ENCODE peak calls at places on chromosomes 4 and X, in ten cellular contexts. One of them, this sample, is unnamed.

GRCh38 chrX:154508346-154508745 is 7.7 kb downstream of the FAM3A start:
- DNase-seq in PC-3: no peak
- DNase-seq in GM23248: no peak
- DNase-seq in OCI-LY7: no peak
- DNase-seq in MM.1S: no peak
- DNase-seq in HCT116: no peak
- DNase-seq in SK-N-SH: no peak
- DNase-seq in GM23338: no peak
- DNase-seq in hepatocyte: no peak
- DNase-seq in Karpas-422: no peak
- DNase-seq in this sample: no peak

GRCh38 chr4:40363382-40363920 is 28.3 kb downstream of the CHRNA9 start:
- DNase-seq in PC-3: peak; percentile 55
- DNase-seq in GM23248: no peak
- DNase-seq in OCI-LY7: no peak
- DNase-seq in MM.1S: no peak
- DNase-seq in HCT116: no peak
- DNase-seq in SK-N-SH: no peak
- DNase-seq in GM23338: no peak
- DNase-seq in hepatocyte: peak; percentile 47
- DNase-seq in Karpas-422: no peak
- DNase-seq in this sample: peak; percentile 97

GRCh38 chrX:86061407-86061806 is 14.0 kb upstream of the CHM start:
- DNase-seq in PC-3: no peak
- DNase-seq in GM23248: no peak
- DNase-seq in OCI-LY7: no peak
- DNase-seq in MM.1S: no peak
- DNase-seq in HCT116: no peak
- DNase-seq in SK-N-SH: no peak
- DNase-seq in GM23338: no peak
- DNase-seq in hepatocyte: no peak
- DNase-seq in Karpas-422: no peak
- DNase-seq in this sample: no peak

GRCh38 chrX:154353172-154353843 is 21.1 kb downstream of the FLNA start:
- DNase-seq in PC-3: no peak
- DNase-seq in GM23248: no peak
- DNase-seq in OCI-LY7: no peak
- DNase-seq in MM.1S: no peak
- DNase-seq in HCT116: no peak
- DNase-seq in SK-N-SH: no peak
- DNase-seq in GM23338: no peak
- DNase-seq in hepatocyte: no peak
- DNase-seq in Karpas-422: no peak
- DNase-seq in this sample: no peak

GRCh38 chrX:11470231-11470630 is 177.0 kb downstream of the AMELX start:
- DNase-seq in PC-3: peak; percentile 90
- DNase-seq in GM23248: peak; percentile 81
- DNase-seq in OCI-LY7: no peak
- DNase-seq in MM.1S: no peak
- DNase-seq in HCT116: no peak
- DNase-seq in SK-N-SH: no peak
- DNase-seq in GM23338: no peak
- DNase-seq in hepatocyte: no peak
- DNase-seq in Karpas-422: no peak
- DNase-seq in this sample: no peak

GRCh38 chr4:174669278-174669677 is 147.0 kb upstream of the HPGD start:
- DNase-seq in PC-3: peak; percentile 89
- DNase-seq in GM23248: peak; percentile 95
- DNase-seq in OCI-LY7: no peak
- DNase-seq in MM.1S: no peak
- DNase-seq in HCT116: no peak
- DNase-seq in SK-N-SH: no peak
- DNase-seq in GM23338: no peak
- DNase-seq in hepatocyte: peak; percentile 65
- DNase-seq in Karpas-422: no peak
- DNase-seq in this sample: peak; percentile 52

GRCh38 chr4:14445882-14446281 is 556.4 kb upstream of the CPEB2 start:
- DNase-seq in PC-3: peak; percentile 44
- DNase-seq in GM23248: no peak
- DNase-seq in OCI-LY7: no peak
- DNase-seq in MM.1S: no peak
- DNase-seq in HCT116: no peak
- DNase-seq in SK-N-SH: no peak
- DNase-seq in GM23338: no peak
- DNase-seq in hepatocyte: no peak
- DNase-seq in Karpas-422: no peak
- DNase-seq in this sample: no peak

GRCh38 chr4:186823989-186824388 is 100.3 kb upstream of the FAT1 start:
- DNase-seq in PC-3: no peak
- DNase-seq in GM23248: peak; percentile 41
- DNase-seq in OCI-LY7: no peak
- DNase-seq in MM.1S: no peak
- DNase-seq in HCT116: no peak
- DNase-seq in SK-N-SH: no peak
- DNase-seq in GM23338: no peak
- DNase-seq in hepatocyte: no peak
- DNase-seq in Karpas-422: no peak
- DNase-seq in this sample: no peak

GRCh38 chr4:165740911-165741310 is 132.1 kb upstream of the TLL1 start:
- DNase-seq in PC-3: peak; percentile 56
- DNase-seq in GM23248: no peak
- DNase-seq in OCI-LY7: no peak
- DNase-seq in MM.1S: no peak
- DNase-seq in HCT116: no peak
- DNase-seq in SK-N-SH: no peak
- DNase-seq in GM23338: no peak
- DNase-seq in hepatocyte: no peak
- DNase-seq in Karpas-422: no peak
- DNase-seq in this sample: no peak

GRCh38 chrX:1392376-1393130 is 640 bp upstream of the SLC25A6 start:
- DNase-seq in PC-3: peak; percentile 45
- DNase-seq in GM23248: peak; percentile 87
- DNase-seq in OCI-LY7: peak; percentile 69
- DNase-seq in MM.1S: peak; percentile 32
- DNase-seq in HCT116: no peak
- DNase-seq in SK-N-SH: peak; percentile 81
- DNase-seq in GM23338: peak; percentile 78
- DNase-seq in hepatocyte: peak; percentile 87
- DNase-seq in Karpas-422: peak; percentile 85
- DNase-seq in this sample: peak; percentile 61

GRCh38 chrX:107728342-107729099 is 47.1 kb downstream of the TSC22D3 start:
- DNase-seq in PC-3: no peak
- DNase-seq in GM23248: no peak
- DNase-seq in OCI-LY7: no peak
- DNase-seq in MM.1S: no peak
- DNase-seq in HCT116: no peak
- DNase-seq in SK-N-SH: no peak
- DNase-seq in GM23338: no peak
- DNase-seq in hepatocyte: no peak
- DNase-seq in Karpas-422: no peak
- DNase-seq in this sample: no peak

GRCh38 chr4:158667651-158668198 is 4.0 kb downstream of the C4orf46 start:
- DNase-seq in PC-3: peak; percentile 53
- DNase-seq in GM23248: peak; percentile 66
- DNase-seq in OCI-LY7: peak; percentile 31
- DNase-seq in MM.1S: no peak
- DNase-seq in HCT116: no peak
- DNase-seq in SK-N-SH: peak; percentile 74
- DNase-seq in GM23338: peak; percentile 59
- DNase-seq in hepatocyte: peak; percentile 14
- DNase-seq in Karpas-422: peak; percentile 71
- DNase-seq in this sample: peak; percentile 21

GRCh38 chrX:68696267-68696666 is 48.8 kb downstream of the STARD8 start:
- DNase-seq in PC-3: no peak
- DNase-seq in GM23248: no peak
- DNase-seq in OCI-LY7: no peak
- DNase-seq in MM.1S: no peak
- DNase-seq in HCT116: no peak
- DNase-seq in SK-N-SH: no peak
- DNase-seq in GM23338: no peak
- DNase-seq in hepatocyte: no peak
- DNase-seq in Karpas-422: no peak
- DNase-seq in this sample: no peak

GRCh38 chrX:131729295-131729694 is 185.4 kb downstream of the OR13H1 start:
- DNase-seq in PC-3: no peak
- DNase-seq in GM23248: no peak
- DNase-seq in OCI-LY7: no peak
- DNase-seq in MM.1S: peak; percentile 85
- DNase-seq in HCT116: no peak
- DNase-seq in SK-N-SH: peak; percentile 63
- DNase-seq in GM23338: no peak
- DNase-seq in hepatocyte: no peak
- DNase-seq in Karpas-422: peak; percentile 91
- DNase-seq in this sample: no peak

GRCh38 chr4:7382634-7383014 is 52.1 kb downstream of the PSAPL1 start:
- DNase-seq in PC-3: no peak
- DNase-seq in GM23248: no peak
- DNase-seq in OCI-LY7: no peak
- DNase-seq in MM.1S: no peak
- DNase-seq in HCT116: no peak
- DNase-seq in SK-N-SH: peak; percentile 7
- DNase-seq in GM23338: no peak
- DNase-seq in hepatocyte: no peak
- DNase-seq in Karpas-422: no peak
- DNase-seq in this sample: no peak

GRCh38 chr4:7387925-7388324 is 46.8 kb downstream of the PSAPL1 start:
- DNase-seq in PC-3: no peak
- DNase-seq in GM23248: no peak
- DNase-seq in OCI-LY7: no peak
- DNase-seq in MM.1S: no peak
- DNase-seq in HCT116: no peak
- DNase-seq in SK-N-SH: no peak
- DNase-seq in GM23338: no peak
- DNase-seq in hepatocyte: no peak
- DNase-seq in Karpas-422: no peak
- DNase-seq in this sample: no peak

GRCh38 chr4:7383251-7383650 is 51.5 kb downstream of the PSAPL1 start:
- DNase-seq in PC-3: no peak
- DNase-seq in GM23248: no peak
- DNase-seq in OCI-LY7: no peak
- DNase-seq in MM.1S: no peak
- DNase-seq in HCT116: no peak
- DNase-seq in SK-N-SH: peak; percentile 20
- DNase-seq in GM23338: no peak
- DNase-seq in hepatocyte: no peak
- DNase-seq in Karpas-422: no peak
- DNase-seq in this sample: no peak

GRCh38 chr4:7384003-7384928 is 50.5 kb downstream of the PSAPL1 start:
- DNase-seq in PC-3: no peak
- DNase-seq in GM23248: no peak
- DNase-seq in OCI-LY7: no peak
- DNase-seq in MM.1S: no peak
- DNase-seq in HCT116: no peak
- DNase-seq in SK-N-SH: peak; percentile 12
- DNase-seq in GM23338: no peak
- DNase-seq in hepatocyte: no peak
- DNase-seq in Karpas-422: no peak
- DNase-seq in this sample: no peak

GRCh38 chr4:7384929-7385890 is 49.5 kb downstream of the PSAPL1 start:
- DNase-seq in PC-3: no peak
- DNase-seq in GM23248: no peak
- DNase-seq in OCI-LY7: no peak
- DNase-seq in MM.1S: no peak
- DNase-seq in HCT116: no peak
- DNase-seq in SK-N-SH: peak; percentile 7
- DNase-seq in GM23338: no peak
- DNase-seq in hepatocyte: no peak
- DNase-seq in Karpas-422: no peak
- DNase-seq in this sample: no peak
- H3K9me2 ChIP-seq in PC-3: no peaks in the 10 kb centered on the region
- H3K9me2 ChIP-seq in GM23248: no peaks in the 10 kb centered on the region
- H3K9me2 ChIP-seq in OCI-LY7: no peaks in the 10 kb centered on the region
- H3K9me2 ChIP-seq in MM.1S: no peaks in the 10 kb centered on the region
- H3K9me2 ChIP-seq in HCT116: no peaks in the 10 kb centered on the region
- H3K9me2 ChIP-seq in SK-N-SH: no peaks in the 10 kb centered on the region
- H3K9me2 ChIP-seq in GM23338: no peaks in the 10 kb centered on the region
- H3K9me2 ChIP-seq in hepatocyte: no peaks in the 10 kb centered on the region
- H3K9me2 ChIP-seq in Karpas-422: no peaks in the 10 kb centered on the region
- H3K9me2 ChIP-seq in this sample: no peaks in the 10 kb centered on the region

DNA sequence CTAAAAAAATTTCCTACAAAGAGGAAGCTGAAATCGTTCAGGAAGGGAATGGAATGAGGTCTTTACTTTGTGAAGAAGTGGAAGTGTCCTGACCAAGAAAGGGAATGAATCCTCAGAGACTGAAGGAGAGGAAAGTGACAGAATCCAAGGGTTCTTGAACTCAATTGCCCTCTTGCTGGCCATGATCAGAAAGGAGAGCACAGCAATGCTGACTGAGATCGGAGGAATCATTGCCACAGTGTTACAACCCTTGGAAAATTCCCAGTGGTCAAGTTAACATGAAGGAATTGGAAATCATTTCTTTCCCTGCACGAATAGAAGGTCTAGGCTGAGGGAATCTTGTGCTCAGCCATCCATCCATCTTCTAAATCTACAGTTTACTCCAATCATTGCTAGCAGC is 190.0 kb upstream of the NEIL3 start:
- DNase-seq in PC-3: no peak
- DNase-seq in GM23248: peak; percentile 58
- DNase-seq in OCI-LY7: no peak
- DNase-seq in MM.1S: no peak
- DNase-seq in HCT116: no peak
- DNase-seq in SK-N-SH: no peak
- DNase-seq in GM23338: no peak
- DNase-seq in hepatocyte: no peak
- DNase-seq in Karpas-422: no peak
- DNase-seq in this sample: no peak
- H3K9me2 ChIP-seq in PC-3: no peaks in the 10 kb centered on the region
- H3K9me2 ChIP-seq in GM23248: no peaks in the 10 kb centered on the region
- H3K9me2 ChIP-seq in OCI-LY7: no peaks in the 10 kb centered on the region
- H3K9me2 ChIP-seq in MM.1S: no peaks in the 10 kb centered on the region
- H3K9me2 ChIP-seq in HCT116: no peaks in the 10 kb centered on the region
- H3K9me2 ChIP-seq in SK-N-SH: no peaks in the 10 kb centered on the region
- H3K9me2 ChIP-seq in GM23338: peaks cover 5% of the 10 kb centered on the region
- H3K9me2 ChIP-seq in hepatocyte: no peaks in the 10 kb centered on the region
- H3K9me2 ChIP-seq in Karpas-422: no peaks in the 10 kb centered on the region
- H3K9me2 ChIP-seq in this sample: no peaks in the 10 kb centered on the region

DNA sequence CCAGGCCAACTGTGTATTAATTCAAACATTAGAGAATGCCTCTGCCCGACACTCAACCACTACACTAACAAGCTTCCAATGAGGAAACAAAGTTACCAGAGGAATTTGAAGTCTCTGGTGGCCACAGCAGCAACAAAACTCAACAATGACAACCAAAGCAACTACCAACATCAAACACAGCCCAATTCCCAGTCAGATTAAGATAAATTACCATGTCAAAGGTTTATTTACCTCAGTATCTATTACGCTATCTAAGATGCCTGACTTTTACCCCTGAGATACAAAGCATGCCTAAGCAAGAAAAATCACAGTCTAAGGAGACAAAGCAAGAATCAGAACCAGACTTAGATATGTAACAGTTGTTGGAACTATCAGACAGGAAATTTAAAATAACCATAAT is 230.1 kb upstream of the FTHL17 start:
- DNase-seq in PC-3: no peak
- DNase-seq in GM23248: no peak
- DNase-seq in OCI-LY7: no peak
- DNase-seq in MM.1S: no peak
- DNase-seq in HCT116: no peak
- DNase-seq in SK-N-SH: no peak
- DNase-seq in GM23338: peak; percentile 3
- DNase-seq in hepatocyte: no peak
- DNase-seq in Karpas-422: no peak
- DNase-seq in this sample: no peak
- H3K9me2 ChIP-seq in PC-3: no peaks in the 10 kb centered on the region
- H3K9me2 ChIP-seq in GM23248: no peaks in the 10 kb centered on the region
- H3K9me2 ChIP-seq in OCI-LY7: no peaks in the 10 kb centered on the region
- H3K9me2 ChIP-seq in MM.1S: no peaks in the 10 kb centered on the region
- H3K9me2 ChIP-seq in HCT116: no peaks in the 10 kb centered on the region
- H3K9me2 ChIP-seq in SK-N-SH: no peaks in the 10 kb centered on the region
- H3K9me2 ChIP-seq in GM23338: no peaks in the 10 kb centered on the region
- H3K9me2 ChIP-seq in hepatocyte: no peaks in the 10 kb centered on the region
- H3K9me2 ChIP-seq in Karpas-422: no peaks in the 10 kb centered on the region
- H3K9me2 ChIP-seq in this sample: no peaks in the 10 kb centered on the region

GRCh38 chrX:26562156-26562555 is 346.2 kb downstream of the MAGEB5 start:
- DNase-seq in PC-3: no peak
- DNase-seq in GM23248: no peak
- DNase-seq in OCI-LY7: no peak
- DNase-seq in MM.1S: no peak
- DNase-seq in HCT116: no peak
- DNase-seq in SK-N-SH: no peak
- DNase-seq in GM23338: no peak
- DNase-seq in hepatocyte: no peak
- DNase-seq in Karpas-422: no peak
- DNase-seq in this sample: no peak
- H3K9me2 ChIP-seq in PC-3: no peaks in the 10 kb centered on the region
- H3K9me2 ChIP-seq in GM23248: no peaks in the 10 kb centered on the region
- H3K9me2 ChIP-seq in OCI-LY7: no peaks in the 10 kb centered on the region
- H3K9me2 ChIP-seq in MM.1S: no peaks in the 10 kb centered on the region
- H3K9me2 ChIP-seq in HCT116: no peaks in the 10 kb centered on the region
- H3K9me2 ChIP-seq in SK-N-SH: no peaks in the 10 kb centered on the region
- H3K9me2 ChIP-seq in GM23338: no peaks in the 10 kb centered on the region
- H3K9me2 ChIP-seq in hepatocyte: no peaks in the 10 kb centered on the region
- H3K9me2 ChIP-seq in Karpas-422: no peaks in the 10 kb centered on the region
- H3K9me2 ChIP-seq in this sample: no peaks in the 10 kb centered on the region

This sample was measured in PC-9.